ENCODE peak calls at places on chromosomes 1 and 21, in four cellular contexts. One of them, this sample, is unnamed.

GRCh38 chr1:55554611-55555010 is 339.4 kb upstream of the USP24 start:
- DNase-seq in HepG2: no peak
- DNase-seq in GM12878: no peak
- DNase-seq in K562: no peak
- DNase-seq in this sample: no peak

GRCh38 chr1:172764378-172764777 is 105.5 kb downstream of the FASLG start:
- DNase-seq in HepG2: no peak
- DNase-seq in GM12878: no peak
- DNase-seq in K562: no peak
- DNase-seq in this sample: no peak

GRCh38 chr1:86068841-86069756 is 87.5 kb downstream of the COL24A1 start:
- DNase-seq in HepG2: no peak
- DNase-seq in GM12878: no peak
- DNase-seq in K562: no peak
- DNase-seq in this sample: no peak

GRCh38 chr1:116832268-116832931 is 77.3 kb upstream of the PTGFRN start:
- DNase-seq in HepG2: no peak
- DNase-seq in GM12878: no peak
- DNase-seq in K562: no peak
- DNase-seq in this sample: no peak

GRCh38 chr1:203239906-203240305 is 10.4 kb upstream of the CHIT1 start:
- DNase-seq in HepG2: no peak
- DNase-seq in GM12878: no peak
- DNase-seq in K562: no peak
- DNase-seq in this sample: no peak

GRCh38 chr1:8396083-8396911 is 78.4 kb downstream of the SLC45A1 start:
- DNase-seq in HepG2: no peak
- DNase-seq in GM12878: no peak
- DNase-seq in K562: no peak
- DNase-seq in this sample: no peak

GRCh38 chr1:12597792-12598191 is 20.2 kb downstream of the DHRS3 start:
- DNase-seq in HepG2: no peak
- DNase-seq in GM12878: no peak
- DNase-seq in K562: no peak
- DNase-seq in this sample: no peak

GRCh38 chr1:189769448-189769847 is 708.2 kb downstream of the BRINP3 start:
- DNase-seq in HepG2: no peak
- DNase-seq in GM12878: no peak
- DNase-seq in K562: no peak
- DNase-seq in this sample: no peak

GRCh38 chr1:41622402-41622801 is 137.9 kb upstream of the EDN2 start:
- DNase-seq in HepG2: no peak
- DNase-seq in GM12878: no peak
- DNase-seq in K562: no peak
- DNase-seq in this sample: no peak

GRCh38 chr1:199684686-199685273 is 342.7 kb upstream of the NR5A2 start:
- DNase-seq in HepG2: peak
- DNase-seq in GM12878: peak
- DNase-seq in K562: peak
- DNase-seq in this sample: no peak

GRCh38 chr1:7476402-7476801 is 294.7 kb upstream of the VAMP3 start:
- DNase-seq in HepG2: no peak
- DNase-seq in GM12878: no peak
- DNase-seq in K562: no peak
- DNase-seq in this sample: no peak

GRCh38 chr1:181040284-181040865 is 6.6 kb downstream of the MR1 start:
- DNase-seq in HepG2: peak
- DNase-seq in GM12878: no peak
- DNase-seq in K562: no peak
- DNase-seq in this sample: no peak

GRCh38 chr1:184110253-184111204 is 59.0 kb downstream of the TSEN15 start:
- DNase-seq in HepG2: no peak
- DNase-seq in GM12878: no peak
- DNase-seq in K562: no peak
- DNase-seq in this sample: no peak

GRCh38 chr21:34788879-34789278 is 120.1 kb downstream of the CLIC6 start:
- DNase-seq in HepG2: no peak
- DNase-seq in GM12878: no peak
- DNase-seq in K562: no peak
- DNase-seq in this sample: no peak

GRCh38 chr1:94110946-94111740 is 9.8 kb downstream of the ABCA4 start:
- DNase-seq in HepG2: no peak
- DNase-seq in GM12878: no peak
- DNase-seq in K562: no peak
- DNase-seq in this sample: no peak

GRCh38 chr1:15207031-15207828 is 39.8 kb upstream of the FHAD1 start:
- DNase-seq in HepG2: no peak
- DNase-seq in GM12878: no peak
- DNase-seq in K562: no peak
- DNase-seq in this sample: no peak

GRCh38 chr1:28129150-28129549 is 40.7 kb upstream of the EYA3 start:
- DNase-seq in HepG2: no peak
- DNase-seq in GM12878: no peak
- DNase-seq in K562: no peak
- DNase-seq in this sample: no peak

GRCh38 chr1:19582318-19582717 is 61.8 kb upstream of the NBL1 start:
- DNase-seq in HepG2: no peak
- DNase-seq in GM12878: peak
- DNase-seq in K562: peak
- DNase-seq in this sample: peak

GRCh38 chr1:210001751-210002150 is 63.7 kb downstream of the SYT14 start:
- DNase-seq in HepG2: no peak
- DNase-seq in GM12878: no peak
- DNase-seq in K562: no peak
- DNase-seq in this sample: no peak

GRCh38 chr21:37800122-37800455 is 116.2 kb downstream of the KCNJ6 start:
- DNase-seq in HepG2: no peak
- DNase-seq in GM12878: no peak
- DNase-seq in K562: no peak
- DNase-seq in this sample: no peak

GRCh38 chr1:212671342-212672031 is 28.2 kb downstream of the BATF3 start:
- DNase-seq in HepG2: no peak
- DNase-seq in GM12878: no peak
- DNase-seq in K562: no peak
- DNase-seq in this sample: peak

GRCh38 chr21:45979141-45979631 is 2.4 kb upstream of the COL6A1 start:
- DNase-seq in HepG2: no peak
- DNase-seq in GM12878: no peak
- DNase-seq in K562: no peak
- DNase-seq in this sample: no peak

GRCh38 chr1:197024460-197024859 is 42.6 kb downstream of the F13B start:
- DNase-seq in HepG2: peak
- DNase-seq in GM12878: no peak
- DNase-seq in K562: no peak
- DNase-seq in this sample: no peak

GRCh38 chr1:26177182-26177684 is at the start of gene CNKSR1:
- DNase-seq in HepG2: peak
- DNase-seq in GM12878: no peak
- DNase-seq in K562: no peak
- DNase-seq in this sample: peak

GRCh38 chr21:17828223-17828622 is 9.1 kb upstream of the C21orf91 start:
- DNase-seq in HepG2: no peak
- DNase-seq in GM12878: no peak
- DNase-seq in K562: no peak
- DNase-seq in this sample: no peak

GRCh38 chr1:67721112-67721511 is 36.1 kb downstream of the GADD45A start:
- DNase-seq in HepG2: no peak
- DNase-seq in GM12878: no peak
- DNase-seq in K562: no peak
- DNase-seq in this sample: no peak

GRCh38 chr1:186985889-186986491 is 157.2 kb downstream of the PLA2G4A start:
- DNase-seq in HepG2: peak
- DNase-seq in GM12878: no peak
- DNase-seq in K562: peak
- DNase-seq in this sample: no peak

GRCh38 chr1:86774305-86775304 is 70.2 kb downstream of the SH3GLB1 start:
- DNase-seq in HepG2: peak
- DNase-seq in GM12878: peak
- DNase-seq in K562: peak
- DNase-seq in this sample: no peak

GRCh38 chr1:25523512-25523911 is 19.9 kb upstream of the LDLRAP1 start:
- DNase-seq in HepG2: no peak
- DNase-seq in GM12878: no peak
- DNase-seq in K562: peak
- DNase-seq in this sample: peak

GRCh38 chr21:41361053-41361785 is 608 bp upstream of the MX2 start:
- DNase-seq in HepG2: peak
- DNase-seq in GM12878: no peak
- DNase-seq in K562: no peak
- DNase-seq in this sample: no peak

GRCh38 chr1:247360991-247361721 is 29.5 kb upstream of the ZNF496 start:
- DNase-seq in HepG2: no peak
- DNase-seq in GM12878: no peak
- DNase-seq in K562: peak
- DNase-seq in this sample: no peak

GRCh38 chr1:203996126-203996525 is 76.8 kb upstream of the SOX13 start:
- DNase-seq in HepG2: peak
- DNase-seq in GM12878: no peak
- DNase-seq in K562: no peak
- DNase-seq in this sample: peak

GRCh38 chr21:30083120-30083945 is 83.3 kb downstream of the CLDN17 start:
- DNase-seq in HepG2: no peak
- DNase-seq in GM12878: no peak
- DNase-seq in K562: no peak
- DNase-seq in this sample: no peak

GRCh38 chr21:33949516-33950424 is 34.2 kb upstream of the ATP5PO start:
- DNase-seq in HepG2: no peak
- DNase-seq in GM12878: peak
- DNase-seq in K562: no peak
- DNase-seq in this sample: no peak

GRCh38 chr21:45074048-45074817 is at the start of gene ADARB1:
- DNase-seq in HepG2: peak
- DNase-seq in GM12878: no peak
- DNase-seq in K562: peak
- DNase-seq in this sample: no peak

GRCh38 chr21:46145840-46146691 is 9.3 kb downstream of the FTCD start:
- DNase-seq in HepG2: no peak
- DNase-seq in GM12878: no peak
- DNase-seq in K562: no peak
- DNase-seq in this sample: no peak

GRCh38 chr21:33985117-33986050 is 69.8 kb upstream of the ATP5PO start:
- DNase-seq in HepG2: no peak
- DNase-seq in GM12878: no peak
- DNase-seq in K562: no peak
- DNase-seq in this sample: no peak

DNA sequence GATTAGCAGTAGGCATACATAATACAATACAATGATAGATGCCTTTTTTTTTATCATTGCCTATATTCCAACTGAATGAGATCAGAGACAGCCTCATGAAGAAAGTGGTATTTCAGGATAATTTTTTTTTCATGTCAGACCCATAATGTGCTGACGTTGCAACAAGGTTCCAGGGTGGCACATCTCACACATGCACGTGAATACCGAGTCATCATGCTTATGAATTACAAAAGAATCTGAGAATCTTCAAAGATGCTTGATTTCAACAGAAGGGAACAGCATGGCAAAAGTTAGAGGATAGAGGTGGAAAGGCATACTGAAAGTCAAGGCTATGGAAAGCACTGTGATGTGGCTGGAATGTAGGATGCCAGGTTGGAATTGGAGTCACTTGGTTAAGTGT is 5.0 kb upstream of the RNF11 start:
- DNase-seq in HepG2: no peak
- DNase-seq in GM12878: no peak
- DNase-seq in K562: no peak
- DNase-seq in this sample: no peak
- TF ChIP-seq CHD2 in HepG2: no peak
- TF ChIP-seq CHD2 in GM12878: no peak
- TF ChIP-seq CHD2 in K562: no peak
- TF ChIP-seq CHD2 in this sample: no peak

DNA sequence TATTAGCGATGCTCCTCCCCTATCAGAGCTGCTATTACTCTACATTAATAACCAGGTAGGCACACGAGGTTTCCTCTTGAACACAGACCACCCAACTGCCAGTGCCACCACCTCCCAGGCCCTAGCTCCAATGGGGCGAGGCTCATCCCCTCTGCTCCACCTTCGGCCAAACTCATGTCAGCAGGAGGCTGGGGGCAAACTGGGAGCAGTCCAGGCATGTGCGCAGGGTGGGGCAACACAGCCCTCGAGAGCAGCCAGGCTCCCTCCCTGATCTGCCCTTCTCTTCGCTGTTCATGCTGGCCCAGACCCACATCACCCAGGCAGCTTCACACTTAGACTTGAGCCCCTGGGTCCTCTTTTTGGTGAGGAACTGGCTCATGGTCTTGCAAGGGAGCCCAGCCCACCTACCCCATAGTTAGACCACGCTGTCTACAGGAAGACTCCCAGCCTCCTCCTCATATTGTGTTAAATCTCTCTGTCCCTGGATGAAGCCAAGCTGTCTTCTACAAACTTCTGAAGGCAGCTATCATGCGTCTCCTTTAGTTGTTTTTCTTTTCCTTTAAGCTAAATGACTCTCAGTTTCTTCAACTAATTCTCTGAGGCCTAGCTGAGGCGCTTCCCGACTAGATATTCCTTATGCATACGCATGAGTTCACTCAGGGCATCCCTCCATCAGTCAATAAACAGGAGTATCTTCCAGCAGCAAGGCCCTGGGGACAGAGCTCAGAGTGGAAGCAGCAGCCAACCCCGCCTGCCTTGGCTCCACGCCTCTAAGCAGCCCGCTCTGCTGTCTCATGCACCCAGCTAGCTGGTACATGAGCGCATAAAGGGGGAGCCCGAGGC is 12.0 kb downstream of the TMEM9 start:
- DNase-seq in HepG2: no peak
- DNase-seq in GM12878: no peak
- DNase-seq in K562: no peak
- DNase-seq in this sample: no peak
- TF ChIP-seq SP1 in HepG2: no peak
- TF ChIP-seq SP1 in GM12878: no peak
- TF ChIP-seq SP1 in K562: no peak
- TF ChIP-seq SP1 in this sample: no peak

DNA sequence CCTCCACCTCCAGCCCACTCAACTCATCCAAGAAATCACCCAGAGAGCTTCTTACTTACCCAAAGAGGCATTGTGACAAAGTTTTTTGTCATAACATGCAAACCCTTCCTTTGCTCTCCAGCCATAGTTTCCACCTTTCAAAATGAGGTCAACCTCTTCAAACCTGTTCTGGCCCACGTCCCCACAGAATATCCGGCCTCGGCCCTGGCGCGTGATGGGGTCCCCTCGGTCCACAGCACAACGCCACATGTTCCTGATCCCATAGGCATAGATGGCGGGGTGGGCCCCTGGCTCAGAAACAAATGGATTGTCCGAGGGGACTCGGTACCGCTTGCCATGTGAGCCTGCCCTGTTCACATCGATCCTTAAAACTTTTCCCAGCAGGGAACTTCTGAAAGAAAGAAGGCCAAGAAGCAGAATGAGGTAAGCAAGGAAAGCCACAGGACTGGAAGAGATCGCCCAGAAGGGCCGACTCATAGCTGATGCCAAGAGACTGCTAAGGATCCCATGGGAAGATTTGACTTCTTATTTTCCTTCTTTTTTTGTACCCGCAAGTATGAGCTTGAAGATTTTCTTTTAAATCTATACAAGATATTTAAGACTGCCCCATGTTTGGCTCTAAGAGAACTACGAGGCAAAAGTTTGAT is 7.8 kb downstream of the HHIPL2 start:
- DNase-seq in HepG2: no peak
- DNase-seq in GM12878: no peak
- DNase-seq in K562: no peak
- DNase-seq in this sample: no peak
- TF ChIP-seq CHD2 in HepG2: no peak
- TF ChIP-seq CHD2 in GM12878: no peak
- TF ChIP-seq CHD2 in K562: no peak
- TF ChIP-seq CHD2 in this sample: no peak

GRCh38 chr1:239025223-239025622 is 361.1 kb upstream of the CHRM3 start:
- DNase-seq in HepG2: no peak
- DNase-seq in GM12878: peak
- DNase-seq in K562: no peak
- DNase-seq in this sample: no peak
- TF ChIP-seq SP1 in HepG2: no peak
- TF ChIP-seq SP1 in GM12878: no peak
- TF ChIP-seq SP1 in K562: no peak
- TF ChIP-seq SP1 in this sample: no peak

This sample was measured in H1.